ENCODE peak calls at places on chromosome 19, in six cellular contexts. One of them, this sample, is unnamed.
A peak's percentile ranks its signal among the peaks of the same experiment; 100 is the strongest.

GRCh38 chr19:15101479-15102082 is 5.6 kb upstream of the SYDE1 start:
- DNase-seq in stimulated activated CD8-positive, alpha-beta memory T cell treated with anti-CD3 and anti-CD28 coated beads, Interleukin-15, amount 100 ng/mL, for 4 hours: no peak
- DNase-seq in HTR-8/SVneo: no peak
- DNase-seq in tibial artery: no peak
- DNase-seq in AG04449: no peak
- DNase-seq in left colon: peak; percentile 48
- DNase-seq in this sample: no peak

GRCh38 chr19:8794823-8795222 is 37.3 kb downstream of the ZNF558 start:
- DNase-seq in tibial artery: no peak
- DNase-seq in AG04449: no peak
- DNase-seq in left colon: no peak
- DNase-seq in stimulated activated CD8-positive, alpha-beta memory T cell treated with anti-CD3 and anti-CD28 coated beads, Interleukin-15, amount 100 ng/mL, for 4 hours: no peak
- DNase-seq in HTR-8/SVneo: no peak
- DNase-seq in this sample: no peak

GRCh38 chr19:18208098-18208951 is 4.5 kb upstream of the RAB3A start:
- DNase-seq in stimulated activated CD8-positive, alpha-beta memory T cell treated with anti-CD3 and anti-CD28 coated beads, Interleukin-15, amount 100 ng/mL, for 4 hours: no peak
- DNase-seq in HTR-8/SVneo: no peak
- DNase-seq in tibial artery: no peak
- DNase-seq in left colon: peak; percentile 57
- DNase-seq in AG04449: no peak
- DNase-seq in this sample: no peak

GRCh38 chr19:12778020-12778904 is 2.9 kb upstream of the HOOK2 start:
- DNase-seq in left colon: peak; percentile 77
- DNase-seq in AG04449: no peak
- DNase-seq in stimulated activated CD8-positive, alpha-beta memory T cell treated with anti-CD3 and anti-CD28 coated beads, Interleukin-15, amount 100 ng/mL, for 4 hours: no peak
- DNase-seq in HTR-8/SVneo: no peak
- DNase-seq in tibial artery: peak; percentile 88
- DNase-seq in this sample: peak; percentile 81

GRCh38 chr19:15136234-15136954 is 29.2 kb downstream of the SYDE1 start:
- DNase-seq in HTR-8/SVneo: no peak
- DNase-seq in stimulated activated CD8-positive, alpha-beta memory T cell treated with anti-CD3 and anti-CD28 coated beads, Interleukin-15, amount 100 ng/mL, for 4 hours: no peak
- DNase-seq in left colon: no peak
- DNase-seq in tibial artery: no peak
- DNase-seq in AG04449: no peak
- DNase-seq in this sample: no peak

GRCh38 chr19:36115453-36116343 is at the start of gene TBCB:
- DNase-seq in AG04449: no peak
- DNase-seq in tibial artery: no peak
- DNase-seq in stimulated activated CD8-positive, alpha-beta memory T cell treated with anti-CD3 and anti-CD28 coated beads, Interleukin-15, amount 100 ng/mL, for 4 hours: peak; percentile 80
- DNase-seq in HTR-8/SVneo: peak; percentile 67
- DNase-seq in left colon: peak; percentile 91
- DNase-seq in this sample: no peak

GRCh38 chr19:7926021-7926726 is at the start of gene CTXN1:
- DNase-seq in left colon: peak; percentile 82
- DNase-seq in HTR-8/SVneo: no peak
- DNase-seq in tibial artery: peak; percentile 84
- DNase-seq in AG04449: no peak
- DNase-seq in stimulated activated CD8-positive, alpha-beta memory T cell treated with anti-CD3 and anti-CD28 coated beads, Interleukin-15, amount 100 ng/mL, for 4 hours: peak; percentile 42
- DNase-seq in this sample: no peak

GRCh38 chr19:48397636-48398328 is 4.3 kb downstream of the GRIN2D start:
- DNase-seq in HTR-8/SVneo: no peak
- DNase-seq in AG04449: no peak
- DNase-seq in left colon: no peak
- DNase-seq in tibial artery: no peak
- DNase-seq in stimulated activated CD8-positive, alpha-beta memory T cell treated with anti-CD3 and anti-CD28 coated beads, Interleukin-15, amount 100 ng/mL, for 4 hours: no peak
- DNase-seq in this sample: no peak

GRCh38 chr19:4062576-4063368 is 3.9 kb downstream of the ZBTB7A start:
- DNase-seq in left colon: peak; percentile 56
- DNase-seq in tibial artery: no peak
- DNase-seq in HTR-8/SVneo: no peak
- DNase-seq in AG04449: no peak
- DNase-seq in stimulated activated CD8-positive, alpha-beta memory T cell treated with anti-CD3 and anti-CD28 coated beads, Interleukin-15, amount 100 ng/mL, for 4 hours: no peak
- DNase-seq in this sample: no peak

GRCh38 chr19:52991484-52991883 is 22.2 kb upstream of the ERVV-1 start:
- DNase-seq in stimulated activated CD8-positive, alpha-beta memory T cell treated with anti-CD3 and anti-CD28 coated beads, Interleukin-15, amount 100 ng/mL, for 4 hours: no peak
- DNase-seq in left colon: no peak
- DNase-seq in tibial artery: no peak
- DNase-seq in AG04449: no peak
- DNase-seq in HTR-8/SVneo: peak; percentile 33
- DNase-seq in this sample: no peak

This sample was measured in right atrium auricular region.